ENCODE peak calls at places on chromosomes 2 and 18, in ten cellular contexts. E is NCI-H1105 treated with DMSO at 0.1 percent for 48 hours; U is neuronal stem cell; X is SW 1271; A is activated gamma-delta T cell treated with Interleukin-2 at 50 U/mL for 16 hours; B is HTR-8/SVneo; Q is G401; D is A549; O is activated naive CD8-positive, alpha-beta T cell treated with anti-CD3 and anti-CD28 coated beads, Interleukin-2, amount 50 U/mL, for 16 hours; F is naive thymus-derived CD4-positive, alpha-beta T cell. W is an unnamed sample.

GRCh38 chr2:60365556-60365955 is 187.9 kb downstream of the BCL11A start:
- DNase-seq in F (no peak), E (no peak), D (no peak), O (no peak), U (no peak), X (no peak), A (no peak), B (no peak), Q (no peak), W (peak)

GRCh38 chr2:47422016-47422415 is 19.1 kb downstream of the MSH2 start:
- DNase-seq in Q (no peak), B (no peak), X (no peak), U (no peak), D (no peak), F (no peak), E (no peak), A (no peak), O (no peak), W (peak)

GRCh38 chr2:112005391-112006075 is 49.5 kb upstream of the TMEM87B start:
- DNase-seq in B (no peak), E (no peak), D (no peak), O (no peak), F (no peak), X (no peak), U (no peak), Q (no peak), A (no peak), W (no peak)

GRCh38 chr2:215884741-215885140 is 128.6 kb downstream of the MREG start:
- DNase-seq in O (no peak), E (no peak), B (no peak), F (no peak), D (no peak), Q (no peak), X (no peak), A (no peak), U (no peak), W (peak)

GRCh38 chr2:218255441-218255840 is 5.4 kb upstream of the GPBAR1 start:
- DNase-seq in A (no peak), D (no peak), O (no peak), B (no peak), E (no peak), F (no peak), U (no peak), X (no peak), Q (no peak), W (peak)

GRCh38 chr2:201618744-201619654 is 24.3 kb downstream of the TMEM237 start:
- DNase-seq in E (no peak), O (no peak), A (no peak), Q (peak), U (no peak), B (no peak), F (no peak), D (no peak), X (no peak), W (peak)

GRCh38 chr2:223846524-223846923 is 9.1 kb upstream of the AP1S3 start:
- DNase-seq in B (peak), E (no peak), D (no peak), U (no peak), Q (no peak), F (no peak), A (no peak), O (no peak), X (no peak), W (peak)

GRCh38 chr2:115122701-115123100 is 680.3 kb downstream of the DPP10 start:
- DNase-seq in X (no peak), A (no peak), F (no peak), O (no peak), D (no peak), Q (no peak), E (no peak), U (no peak), B (no peak), W (no peak)

GRCh38 chr2:227163998-227164744 is at the start of the genes COL4A3 and COL4A4:
- DNase-seq in F (no peak), U (peak), E (peak), O (no peak), A (no peak), B (no peak), Q (no peak), X (no peak), D (peak), W (no peak)

GRCh38 chr2:18299423-18300212 is 260.8 kb downstream of the RDH14 start:
- DNase-seq in F (no peak), B (peak), E (peak), Q (no peak), U (peak), A (no peak), X (peak), O (no peak), D (peak), W (peak)

GRCh38 chr2:50720695-50721314 is 311.1 kb downstream of the NRXN1 start:
- DNase-seq in F (no peak), A (no peak), O (no peak), X (no peak), B (no peak), E (peak), D (no peak), U (peak), Q (peak), W (peak)

GRCh38 chr2:102317715-102318114 is 6.4 kb downstream of the IL1RL1 start:
- DNase-seq in D (no peak), Q (no peak), U (no peak), X (no peak), E (no peak), F (no peak), O (no peak), B (no peak), A (no peak), W (no peak)

GRCh38 chr18:8745355-8746014 is 40.1 kb downstream of the MTCL1 start:
- DNase-seq in D (no peak), A (no peak), B (no peak), O (no peak), F (peak), E (no peak), U (no peak), Q (no peak), X (no peak), W (no peak)

W was measured in brain microvascular endothelial cell.